ENCODE peak calls at places on chromosomes 12 and 14, in eight cellular contexts. M is RPMI7951; J is HepG2; B is naive thymus-derived CD4-positive, alpha-beta T cell; P is AG04450; I is memory B cell; X is activated effector memory CD4-positive, alpha-beta T cell treated with Interleukin-2 at 50 U/mL for 16 hours; C is A549. K is an unnamed sample.

GRCh38 chr12:61011767-61012423 is 1248.3 kb upstream of the USP15 start:
- DNase-seq in I (no peak), B (no peak), P (no peak), C (no peak), J (no peak), M (no peak), X (no peak), K (no peak)

GRCh38 chr14:29028973-29029582 is 262.5 kb downstream of the FOXG1 start:
- DNase-seq in M (no peak), I (no peak), X (no peak), J (peak), C (no peak), B (no peak), P (no peak), K (no peak)

GRCh38 chr12:96195845-96196451 is 1.8 kb downstream of the ELK3 start:
- DNase-seq in I (peak), X (peak), J (no peak), P (no peak), M (peak), C (peak), B (no peak), K (peak)

GRCh38 chr14:93064411-93065271 is 51.1 kb downstream of the ITPK1 start:
- DNase-seq in X (no peak), I (no peak), J (no peak), B (no peak), P (no peak), C (no peak), M (no peak), K (peak)

GRCh38 chr14:68522510-68523325 is 270.1 kb downstream of the ZFP36L1 start:
- DNase-seq in B (no peak), M (no peak), X (no peak), I (no peak), J (no peak), C (no peak), P (no peak), K (no peak)

GRCh38 chr14:22900088-22900799 is 17.2 kb downstream of the REM2 start:
- DNase-seq in J (peak), I (peak), M (peak), B (peak), P (peak), X (no peak), C (peak), K (peak)

GRCh38 chr12:104426926-104427546 is 29.7 kb upstream of the CHST11 start:
- DNase-seq in C (no peak), J (no peak), I (no peak), P (peak), M (peak), X (no peak), B (no peak), K (peak)

GRCh38 chr14:80679273-80679672 is 262.3 kb downstream of the CEP128 start:
- DNase-seq in I (no peak), J (no peak), X (no peak), P (no peak), B (no peak), C (no peak), M (no peak), K (no peak)

GRCh38 chr14:24279301-24280186 is 8.1 kb upstream of the RABGGTA start:
- DNase-seq in X (peak), M (peak), B (peak), P (no peak), I (peak), J (no peak), C (no peak), K (no peak)

GRCh38 chr12:27780612-27781408 is 774 bp upstream of the MANSC4 start:
- DNase-seq in C (peak), B (no peak), X (no peak), P (no peak), J (peak), I (no peak), M (peak), K (peak)

K was measured in HFFc6.